ENCODE peak calls at places on chromosomes 4 and X, in seven cellular contexts. I is K562, W is adrenal gland, E is esophagus squamous epithelium, S is HCT116, T is uterus, R is endothelial cell of umbilical vein. Y is an unnamed sample.

GRCh38 chr4:102625232-102625930 is 124.2 kb downstream of the NFKB1 start:
- DNase-seq in I (peak), W (no peak), E (no peak), S (no peak), T (peak), R (peak), Y (no peak)

GRCh38 chr4:61909031-61909430 is 708.9 kb downstream of the ADGRL3 start:
- DNase-seq in I (no peak), W (no peak), E (no peak), S (no peak), T (no peak), R (no peak), Y (no peak)

GRCh38 chr4:1784789-1785591 is 8.1 kb upstream of the FGFR3 start:
- DNase-seq in I (peak), W (no peak), E (no peak), S (no peak), T (no peak), R (peak), Y (no peak)

GRCh38 chr4:144817081-144817480 is 171.1 kb downstream of the HHIP start:
- DNase-seq in I (no peak), W (no peak), E (no peak), S (no peak), T (no peak), R (no peak), Y (no peak)

GRCh38 chrX:24577091-24577490 is 70.1 kb downstream of the PCYT1B start:
- DNase-seq in I (no peak), W (no peak), E (no peak), S (no peak), T (no peak), R (no peak), Y (no peak)

GRCh38 chr4:176262243-176262642 is 6.8 kb downstream of the ASB5 start:
- DNase-seq in I (no peak), W (no peak), E (no peak), S (no peak), T (no peak), R (no peak), Y (no peak)

GRCh38 chr4:107561481-107561880 is 158.6 kb downstream of the PAPSS1 start:
- DNase-seq in I (no peak), W (no peak), E (no peak), S (no peak), T (no peak), R (peak), Y (no peak)

GRCh38 chr4:142194905-142195304 is 558.5 kb downstream of the IL15 start:
- DNase-seq in I (no peak), W (no peak), E (no peak), S (no peak), T (no peak), R (no peak), Y (no peak)

GRCh38 chrX:46574941-46575381 is 1.4 kb downstream of the CHST7 start:
- DNase-seq in I (no peak), W (no peak), E (no peak), S (no peak), T (no peak), R (peak), Y (no peak)

GRCh38 chrX:46574337-46574940 is 874 bp downstream of the CHST7 start:
- DNase-seq in I (no peak), W (no peak), E (no peak), S (no peak), T (no peak), R (peak), Y (no peak)

GRCh38 chrX:46572295-46572936 is 1.1 kb upstream of the CHST7 start:
- DNase-seq in I (no peak), W (no peak), E (no peak), S (no peak), T (no peak), R (no peak), Y (no peak)

GRCh38 chrX:46573896-46574336 is 351 bp downstream of the CHST7 start:
- DNase-seq in I (no peak), W (peak), E (peak), S (no peak), T (peak), R (peak), Y (peak)

GRCh38 chrX:46573331-46573895 is at the start of gene CHST7:
- DNase-seq in I (no peak), W (peak), E (no peak), S (peak), T (peak), R (peak), Y (peak)
- TF ChIP-seq POLR2A in I (no peak), W (no peak), E (peak), S (no peak), T (peak), R (no peak), Y (no peak)

GRCh38 chr4:38526412-38526811 is 137.6 kb upstream of the KLF3 start:
- DNase-seq in I (no peak), W (no peak), E (no peak), S (no peak), T (no peak), R (no peak), Y (no peak)

GRCh38 chr4:38531126-38531737 is 132.8 kb upstream of the KLF3 start:
- DNase-seq in I (peak), W (no peak), E (no peak), S (no peak), T (no peak), R (no peak), Y (no peak)

GRCh38 chr4:38533024-38533556 is 130.9 kb upstream of the KLF3 start:
- DNase-seq in I (peak), W (no peak), E (no peak), S (no peak), T (no peak), R (no peak), Y (no peak)

GRCh38 chr4:38530486-38530885 is 133.5 kb upstream of the KLF3 start:
- DNase-seq in I (no peak), W (no peak), E (no peak), S (no peak), T (no peak), R (no peak), Y (no peak)

GRCh38 chr4:38529189-38530115 is 134.5 kb upstream of the KLF3 start:
- DNase-seq in I (peak), W (peak), E (peak), S (no peak), T (no peak), R (peak), Y (no peak)
- TF ChIP-seq POLR2A in I (peak), W (no peak), E (no peak), S (no peak), T (no peak), R (no peak), Y (no peak)

DNA sequence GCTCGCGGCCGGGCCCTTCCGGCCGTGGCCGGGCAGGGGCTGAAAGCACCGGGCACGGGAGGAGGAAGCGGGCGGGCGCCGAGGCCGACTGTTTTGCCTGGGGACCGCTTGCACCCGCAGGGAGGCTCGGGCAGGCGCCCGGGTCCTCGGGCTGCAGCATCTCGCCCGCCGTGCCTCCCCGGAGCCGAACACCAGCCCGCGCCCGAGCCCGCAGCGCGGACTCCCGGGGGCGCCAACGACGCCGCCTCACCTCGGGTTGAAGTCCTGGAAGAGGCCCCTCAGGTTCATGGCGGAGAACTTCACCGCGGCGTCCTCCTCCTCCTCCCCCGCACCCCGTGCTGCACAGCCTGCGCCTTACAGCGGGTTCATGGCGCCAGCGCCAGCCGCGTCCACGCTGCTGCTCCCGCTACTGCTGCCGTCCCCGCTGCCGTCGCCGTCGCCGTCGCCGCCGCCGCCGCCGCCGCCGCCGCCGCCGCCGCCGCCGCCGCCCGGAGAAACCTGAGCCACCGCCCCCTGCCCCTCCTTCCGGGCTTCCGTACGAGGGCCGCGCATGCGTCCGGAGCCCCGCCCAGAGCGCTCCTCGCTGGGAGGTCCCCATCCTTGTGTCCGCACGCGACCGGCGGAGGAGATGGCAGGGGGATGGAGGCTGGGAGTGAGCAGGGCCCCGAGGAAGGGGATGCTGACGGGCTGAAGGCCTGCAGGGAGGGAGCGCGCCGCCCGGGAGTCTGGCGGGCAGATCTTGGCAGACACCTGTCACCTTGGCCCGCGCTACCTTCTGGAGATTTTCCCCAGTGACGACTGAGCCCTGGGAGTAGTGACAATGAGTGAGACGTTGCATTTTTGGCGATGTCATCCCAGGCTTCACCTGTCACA is at the start of gene TMEM185A:
- DNase-seq in I (peak), W (peak), E (no peak), S (peak), T (peak), R (peak), Y (peak)
- TF ChIP-seq POLR2A in I (no peak), W (peak), E (no peak), S (no peak), T (no peak), R (no peak), Y (no peak)

GRCh38 chr4:13966241-13967195 is 339.0 kb upstream of the BOD1L1 start:
- DNase-seq in I (no peak), W (no peak), E (no peak), S (no peak), T (no peak), R (peak), Y (no peak)

GRCh38 chr4:13970349-13970748 is 342.8 kb upstream of the BOD1L1 start:
- DNase-seq in I (no peak), W (no peak), E (no peak), S (no peak), T (no peak), R (no peak), Y (no peak)

GRCh38 chr4:13963601-13964000 is 336.1 kb upstream of the BOD1L1 start:
- DNase-seq in I (no peak), W (no peak), E (no peak), S (no peak), T (no peak), R (no peak), Y (no peak)

GRCh38 chr4:13968723-13969122 is 341.2 kb upstream of the BOD1L1 start:
- DNase-seq in I (no peak), W (no peak), E (no peak), S (no peak), T (no peak), R (no peak), Y (no peak)
- TF ChIP-seq POLR2A in I (no peak), W (no peak), E (no peak), S (no peak), T (no peak), R (no peak), Y (no peak)

DNA sequence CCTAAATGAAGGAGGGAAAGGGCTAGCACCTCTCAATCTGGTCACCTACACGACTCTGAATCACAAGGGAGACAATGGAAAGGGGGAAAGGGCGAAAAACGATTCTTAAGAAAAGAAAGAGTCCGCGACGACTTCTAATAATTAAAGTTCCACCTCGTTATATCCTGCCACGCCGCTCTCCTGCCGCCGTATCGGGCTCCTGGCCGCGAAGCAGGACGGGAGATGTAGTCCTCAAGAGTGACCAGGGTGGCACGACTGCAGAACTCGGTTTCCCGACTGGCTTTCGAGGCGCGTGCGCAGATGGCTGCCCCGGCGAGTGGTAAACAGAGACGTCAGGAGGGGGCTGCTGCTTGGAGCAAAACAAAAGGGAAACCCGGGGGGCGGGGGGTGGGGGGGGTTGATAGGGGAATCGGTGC is at the start of gene FOXO4:
- DNase-seq in I (peak), W (peak), E (peak), S (peak), T (peak), R (peak), Y (peak)
- TF ChIP-seq POLR2A in I (peak), W (no peak), E (peak), S (no peak), T (peak), R (peak), Y (no peak)

GRCh38 chrX:7147978-7148824 is at the start of gene PUDP:
- DNase-seq in I (peak), W (peak), E (peak), S (peak), T (peak), R (peak), Y (peak)
- TF ChIP-seq POLR2A in I (peak), W (peak), E (peak), S (no peak), T (peak), R (peak), Y (no peak)

DNA sequence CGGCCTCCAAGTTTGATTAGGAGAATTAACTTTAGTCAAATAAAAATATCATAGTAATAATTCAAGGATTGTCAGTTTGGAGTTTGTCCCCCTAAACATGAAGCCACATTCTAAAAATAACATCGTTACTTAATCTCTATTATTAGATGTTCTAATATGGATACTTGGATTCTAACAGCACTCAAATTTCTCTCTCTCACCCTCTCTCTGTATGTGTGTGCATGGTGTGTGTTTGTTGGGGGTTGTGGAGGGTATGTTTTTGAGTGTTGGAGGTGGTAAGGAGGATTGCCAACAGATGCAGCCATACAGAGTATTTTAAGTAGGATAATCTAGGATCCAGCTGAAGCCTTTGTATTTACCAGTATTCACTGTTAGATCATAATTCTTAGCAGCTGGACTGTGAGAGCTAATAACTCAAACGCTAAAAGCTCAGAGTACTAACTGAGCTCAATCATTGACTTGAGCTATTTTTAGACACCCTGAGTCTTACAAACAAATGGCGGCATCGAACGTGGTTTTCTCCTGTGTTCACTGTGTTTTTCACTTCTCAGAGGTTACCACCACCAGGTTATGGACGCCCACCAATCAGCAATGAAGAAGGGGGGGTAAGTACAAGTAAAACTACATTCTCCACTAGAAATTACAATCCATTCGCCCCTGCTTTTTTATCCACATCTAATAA is 8.8 kb downstream of the ENAM start:
- DNase-seq in I (no peak), W (no peak), E (no peak), S (no peak), T (no peak), R (no peak), Y (no peak)
- TF ChIP-seq POLR2A in I (no peak), W (no peak), E (no peak), S (no peak), T (no peak), R (no peak), Y (no peak)

Y was measured in sigmoid colon.